ENCODE peak calls at places on chromosome 15, in eight cellular contexts. D, P, S, O, G, C, R and T are unnamed samples.

GRCh38 chr15:75578206-75578947 is 738 bp downstream of the PTPN9 start:
- DNase-seq in D (peak), P (no peak), S (peak), O (no peak), G (peak), C (no peak), R (no peak), T (peak)

GRCh38 chr15:92809880-92810361 is 90.2 kb upstream of the CHD2 start:
- DNase-seq in D (peak), P (no peak), S (peak), O (no peak), G (no peak), C (no peak), R (no peak), T (peak)

GRCh38 chr15:66921319-66921718 is 144.1 kb upstream of the SMAD3 start:
- DNase-seq in D (no peak), P (no peak), S (peak), O (no peak), G (no peak), C (no peak), R (no peak), T (no peak)

GRCh38 chr15:100601158-100601557 is 826 bp downstream of the LINS1 start:
- DNase-seq in D (no peak), P (peak), S (peak), O (no peak), G (no peak), C (peak), R (no peak), T (peak)

GRCh38 chr15:62850791-62851291 is 191.7 kb upstream of the TPM1 start:
- DNase-seq in D (peak), P (no peak), S (no peak), O (no peak), G (no peak), C (no peak), R (peak), T (peak)

GRCh38 chr15:34342737-34343575 is at the start of the genes NOP10 and NUTM1:
- DNase-seq in D (peak), P (peak), S (peak), O (peak), G (peak), C (peak), R (peak), T (peak)

GRCh38 chr15:35626531-35626930 is 80.6 kb upstream of the DPH6 start:
- DNase-seq in D (no peak), P (no peak), S (no peak), O (no peak), G (no peak), C (no peak), R (no peak), T (peak)

GRCh38 chr15:91426412-91426811 is 326.4 kb downstream of the SV2B start:
- DNase-seq in D (no peak), P (no peak), S (no peak), O (no peak), G (no peak), C (no peak), R (no peak), T (no peak)

GRCh38 chr15:91265431-91265940 is 165.4 kb downstream of the SV2B start:
- DNase-seq in D (no peak), P (no peak), S (no peak), O (no peak), G (no peak), C (no peak), R (no peak), T (no peak)

GRCh38 chr15:24985224-24985623 is 30.4 kb downstream of the SNRPN start:
- DNase-seq in D (no peak), P (no peak), S (no peak), O (no peak), G (no peak), C (no peak), R (no peak), T (no peak)

GRCh38 chr15:29529043-29529442 is 259.4 kb upstream of the NSMCE3 start:
- DNase-seq in D (no peak), P (no peak), S (no peak), O (no peak), G (no peak), C (no peak), R (no peak), T (no peak)

GRCh38 chr15:41520636-41521035 is 7.0 kb upstream of the LTK start:
- DNase-seq in D (no peak), P (no peak), S (no peak), O (no peak), G (no peak), C (no peak), R (no peak), T (no peak)